ENCODE peak calls at places on chromosome 4, in nine cellular contexts. X is fibroblast of lung, L is lower lobe of right lung, W is endothelial cell of umbilical vein, S is cardiac muscle cell, Q is Peyer's patch, U is stomach, T is mammary epithelial cell, N is A673. P is an unnamed sample.

GRCh38 chr4:81081156-81081555 is 50.6 kb downstream of the BMP3 start:
- DNase-seq in X (no peak), L (no peak), W (no peak), S (no peak), Q (no peak), U (no peak), T (no peak), N (no peak), P (no peak)

GRCh38 chr4:137417676-137418075 is 114.6 kb downstream of the PCDH18 start:
- DNase-seq in X (peak), L (no peak), W (no peak), S (no peak), Q (no peak), U (no peak), T (no peak), N (no peak), P (no peak)

GRCh38 chr4:41994461-41994860 is 4.1 kb downstream of the SLC30A9 start:
- DNase-seq in X (no peak), L (no peak), W (no peak), S (no peak), Q (no peak), U (no peak), T (no peak), N (peak), P (no peak)

GRCh38 chr4:129429566-129430339 is 333.8 kb downstream of the C4orf33 start:
- DNase-seq in X (no peak), L (no peak), W (no peak), S (no peak), Q (no peak), U (no peak), T (peak), N (peak), P (peak)

GRCh38 chr4:6114181-6114580 is 86.2 kb downstream of the JAKMIP1 start:
- DNase-seq in X (no peak), L (no peak), W (no peak), S (no peak), Q (no peak), U (peak), T (no peak), N (no peak), P (no peak)

GRCh38 chr4:24519649-24520048 is 64.7 kb downstream of the DHX15 start:
- DNase-seq in X (no peak), L (no peak), W (peak), S (peak), Q (no peak), U (peak), T (no peak), N (no peak), P (no peak)

GRCh38 chr4:18366762-18367358 is 345.3 kb upstream of the LCORL start:
- DNase-seq in X (peak), L (no peak), W (peak), S (peak), Q (no peak), U (no peak), T (peak), N (peak), P (no peak)

GRCh38 chr4:70705146-70705855 is 16.5 kb upstream of the RUFY3 start:
- DNase-seq in X (peak), L (peak), W (peak), S (peak), Q (peak), U (peak), T (peak), N (peak), P (peak)

GRCh38 chr4:75673959-75674328 is 733 bp upstream of the G3BP2 start:
- DNase-seq in X (no peak), L (no peak), W (no peak), S (peak), Q (no peak), U (no peak), T (no peak), N (no peak), P (no peak)

GRCh38 chr4:7268941-7269340 is 76.6 kb downstream of the SORCS2 start:
- DNase-seq in X (no peak), L (no peak), W (no peak), S (no peak), Q (no peak), U (no peak), T (no peak), N (no peak), P (no peak)

GRCh38 chr4:142407569-142407968 is 438.5 kb downstream of the INPP4B start:
- DNase-seq in X (peak), L (no peak), W (no peak), S (no peak), Q (no peak), U (no peak), T (no peak), N (no peak), P (peak)

GRCh38 chr4:128310266-128310697 is 22.7 kb upstream of the PGRMC2 start:
- DNase-seq in X (peak), L (no peak), W (no peak), S (peak), Q (no peak), U (no peak), T (no peak), N (no peak), P (no peak)

GRCh38 chr4:128320656-128321055 is 33.0 kb upstream of the PGRMC2 start:
- DNase-seq in X (no peak), L (no peak), W (no peak), S (no peak), Q (no peak), U (no peak), T (no peak), N (no peak), P (no peak)

GRCh38 chr4:128311659-128312392 is 24.2 kb upstream of the PGRMC2 start:
- DNase-seq in X (no peak), L (no peak), W (no peak), S (no peak), Q (no peak), U (peak), T (peak), N (no peak), P (no peak)

GRCh38 chr4:128315756-128316520 is 28.3 kb upstream of the PGRMC2 start:
- DNase-seq in X (no peak), L (no peak), W (no peak), S (no peak), Q (no peak), U (no peak), T (peak), N (no peak), P (no peak)
- H3K27ac ChIP-seq in X (no peak), L (no peak), W (no peak), S (no peak), Q (no peak), U (no peak), T (peak), N (no peak), P (no peak)

DNA sequence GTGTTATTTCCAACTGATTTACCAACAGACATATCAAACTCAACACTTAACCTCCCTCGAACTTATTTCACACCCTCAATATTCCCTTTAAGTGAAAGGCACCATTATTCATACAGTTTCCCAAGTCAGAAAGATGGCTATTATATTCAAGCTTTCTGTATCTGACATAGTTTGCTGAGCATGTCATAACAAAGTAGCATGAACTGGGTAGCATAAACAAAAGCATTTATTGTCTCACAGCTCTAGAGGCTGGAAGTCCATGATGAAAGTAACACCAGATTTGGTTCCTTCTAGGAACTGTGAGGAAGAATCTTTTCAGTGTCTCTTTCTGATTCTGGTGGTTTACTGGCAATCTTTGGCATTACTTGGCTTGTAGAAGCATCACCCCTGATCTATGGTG is 1388.6 kb downstream of the TECRL start:
- DNase-seq in X (no peak), L (no peak), W (no peak), S (no peak), Q (no peak), U (no peak), T (no peak), N (no peak), P (no peak)
- TF ChIP-seq CTCF in X (no peak), L (no peak), W (no peak), S (no peak), Q (no peak), U (no peak), T (no peak), N (no peak), P (no peak)

DNA sequence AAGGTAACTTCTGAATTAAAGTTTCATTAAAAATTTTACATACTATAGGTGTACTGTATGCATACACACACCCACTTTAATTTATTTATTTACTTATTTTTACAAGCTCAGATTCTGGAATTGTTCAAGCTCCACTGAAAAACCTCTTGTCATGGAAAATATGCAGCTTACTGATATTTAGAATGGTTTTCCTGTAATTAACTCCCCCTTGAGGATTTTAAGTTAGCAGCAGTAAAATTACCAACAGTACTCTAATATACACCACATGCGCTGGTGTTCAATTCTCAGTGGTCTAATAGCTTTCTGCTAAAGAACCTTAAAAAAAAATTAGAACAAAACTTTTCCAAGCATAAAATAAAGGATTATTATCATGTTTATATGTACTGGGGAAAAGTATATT is 12.0 kb downstream of the MAB21L2 start:
- DNase-seq in X (peak), L (no peak), W (peak), S (no peak), Q (no peak), U (no peak), T (no peak), N (peak), P (no peak)
- H3K27ac ChIP-seq in X (no peak), L (no peak), W (no peak), S (no peak), Q (no peak), U (no peak), T (no peak), N (peak), P (no peak)

DNA sequence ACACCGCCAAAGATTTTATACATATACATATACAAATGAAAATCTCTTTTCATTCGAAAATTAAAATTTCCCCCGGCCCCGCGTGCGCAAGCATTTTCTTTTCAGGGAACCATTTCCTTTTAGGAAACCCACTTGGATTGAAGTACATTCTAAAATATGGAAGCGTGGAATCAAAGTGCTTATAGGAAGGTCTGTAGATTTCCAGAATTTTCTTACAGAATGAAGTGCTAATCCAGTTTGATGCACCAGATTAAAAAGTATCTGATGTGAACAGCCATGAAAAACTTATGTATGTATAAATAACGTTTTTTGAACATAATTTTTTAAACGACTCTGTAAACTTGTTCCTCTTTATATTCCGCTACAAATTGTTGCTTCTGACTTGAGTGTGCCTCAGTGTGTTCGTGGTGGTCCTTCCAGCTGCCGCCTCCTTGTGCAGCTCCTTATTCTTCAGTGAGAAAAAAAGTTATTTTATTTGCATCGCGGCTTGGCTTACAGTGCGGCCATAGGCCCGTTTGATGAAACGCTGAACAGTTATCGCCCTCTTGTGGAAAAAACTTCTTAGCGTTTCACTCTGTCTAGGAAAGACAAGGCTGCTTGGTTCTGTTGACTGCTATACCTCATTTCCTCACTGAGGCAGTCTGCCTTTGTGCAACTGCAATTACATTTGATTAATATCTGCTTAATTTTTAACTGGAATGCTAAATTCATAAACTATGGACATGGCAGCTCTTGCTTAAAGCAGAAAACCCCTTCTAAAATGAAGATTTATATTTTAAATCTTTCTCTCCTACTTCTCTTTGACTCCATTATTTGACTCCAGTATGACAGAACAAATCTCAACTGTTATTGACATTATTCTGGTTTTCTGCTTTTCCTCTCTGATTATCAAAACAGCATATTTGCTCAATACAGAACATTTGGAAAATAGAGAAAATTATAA is 4.7 kb upstream of the NKX6-1 start:
- DNase-seq in X (peak), L (no peak), W (peak), S (peak), Q (no peak), U (no peak), T (peak), N (peak), P (peak)
- TF ChIP-seq CTCF in X (peak), L (peak), W (peak), S (peak), Q (no peak), U (peak), T (peak), N (peak), P (peak)

DNA sequence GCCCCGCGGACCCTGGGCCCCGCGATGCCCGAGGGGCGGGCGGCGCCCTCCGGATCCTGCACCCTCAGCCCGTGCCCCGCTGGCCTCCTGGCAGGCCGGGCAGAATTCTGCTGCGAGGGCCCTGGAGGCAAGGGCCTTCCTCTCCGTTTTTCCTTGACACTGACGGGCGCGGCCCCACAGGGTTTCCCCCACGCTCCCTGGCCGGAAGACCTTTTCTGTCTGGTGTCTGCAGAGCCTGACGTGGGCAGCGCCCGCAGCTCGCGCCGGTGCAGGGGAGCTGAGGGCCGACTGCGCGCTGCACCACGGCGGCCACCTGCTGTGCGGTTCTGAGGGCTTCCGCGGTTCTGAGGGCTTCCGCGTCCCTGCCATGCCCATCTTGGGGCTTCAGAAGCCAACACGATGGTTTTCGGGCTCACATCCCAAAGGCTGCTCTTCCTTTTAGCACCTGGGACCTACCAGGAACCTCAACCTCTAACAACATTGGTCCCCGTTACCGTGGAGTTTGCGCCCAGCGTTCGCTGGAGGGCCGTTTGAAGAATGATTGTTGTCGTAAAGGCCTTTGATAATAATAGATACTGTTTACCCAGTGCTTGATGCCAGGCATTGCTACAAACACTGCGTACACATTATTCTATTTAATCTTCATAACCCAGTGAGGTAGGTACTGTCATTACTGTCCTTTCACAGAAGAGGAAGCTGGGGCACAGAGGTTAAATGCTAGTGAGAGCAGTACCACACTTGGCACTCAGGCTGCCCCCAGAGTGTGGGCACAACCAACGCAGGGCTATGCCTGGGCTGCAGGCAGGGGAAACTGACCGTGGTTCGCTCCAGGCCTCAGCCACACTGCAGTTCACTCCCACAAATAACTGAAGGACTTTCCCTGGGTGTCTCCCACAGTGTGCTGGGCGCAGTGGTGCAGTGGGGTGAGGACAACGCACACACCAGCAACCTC is 823 bp upstream of the ACSL1 start:
- DNase-seq in X (no peak), L (peak), W (peak), S (peak), Q (peak), U (peak), T (no peak), N (no peak), P (no peak)
- H3K27ac ChIP-seq in X (no peak), L (peak), W (no peak), S (no peak), Q (peak), U (peak), T (no peak), N (no peak), P (peak)

GRCh38 chr4:77021614-77022089 is 54.1 kb downstream of the CCNI start:
- DNase-seq in X (peak), L (no peak), W (no peak), S (peak), Q (no peak), U (peak), T (no peak), N (no peak), P (no peak)

GRCh38 chr4:77020017-77020416 is 55.8 kb downstream of the CCNI start:
- DNase-seq in X (no peak), L (no peak), W (no peak), S (no peak), Q (no peak), U (no peak), T (no peak), N (no peak), P (no peak)

GRCh38 chr4:77023920-77024319 is 51.9 kb downstream of the CCNI start:
- DNase-seq in X (peak), L (no peak), W (no peak), S (no peak), Q (no peak), U (peak), T (no peak), N (peak), P (no peak)

GRCh38 chr4:77025643-77026321 is 50.0 kb downstream of the CCNI start:
- DNase-seq in X (no peak), L (no peak), W (no peak), S (no peak), Q (no peak), U (no peak), T (peak), N (no peak), P (no peak)

GRCh38 chr4:77022581-77023133 is 53.1 kb downstream of the CCNI start:
- DNase-seq in X (no peak), L (no peak), W (peak), S (peak), Q (no peak), U (no peak), T (no peak), N (peak), P (no peak)
- TF ChIP-seq CTCF in X (no peak), L (no peak), W (peak), S (peak), Q (no peak), U (no peak), T (no peak), N (no peak), P (no peak)

GRCh38 chr4:138975225-138975624 is 40.4 kb upstream of the NOCT start:
- DNase-seq in X (no peak), L (no peak), W (no peak), S (no peak), Q (no peak), U (no peak), T (no peak), N (no peak), P (no peak)
- H3K27ac ChIP-seq in X (no peak), L (no peak), W (no peak), S (no peak), Q (no peak), U (no peak), T (no peak), N (no peak), P (no peak)

DNA sequence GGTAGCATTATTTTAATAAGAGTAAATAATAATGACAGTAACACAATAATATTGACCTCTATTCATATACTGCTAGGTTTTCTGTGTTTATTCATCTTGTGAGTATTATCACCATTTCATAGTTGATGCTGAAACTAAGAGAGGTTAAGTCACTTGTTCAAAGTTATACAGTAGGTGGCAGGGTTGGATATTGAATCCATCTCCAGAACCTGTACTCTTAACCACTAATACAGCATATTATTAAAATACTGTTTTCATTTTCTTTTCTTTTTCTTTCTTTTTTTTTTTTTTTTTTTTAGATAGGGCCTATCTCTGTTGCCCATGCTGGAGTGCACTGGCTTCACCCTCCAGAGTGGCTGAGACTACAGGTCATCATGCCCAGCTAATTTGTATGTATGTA is 7.1 kb upstream of the ELF2 start:
- DNase-seq in X (peak), L (no peak), W (peak), S (no peak), Q (no peak), U (no peak), T (no peak), N (peak), P (no peak)
- TF ChIP-seq CTCF in X (peak), L (no peak), W (no peak), S (peak), Q (no peak), U (no peak), T (peak), N (peak), P (peak)

GRCh38 chr4:104728380-104729122 is 233.9 kb upstream of the CXXC4 start:
- DNase-seq in X (peak), L (no peak), W (no peak), S (no peak), Q (no peak), U (no peak), T (peak), N (no peak), P (peak)
- H3K27ac ChIP-seq in X (no peak), L (no peak), W (no peak), S (no peak), Q (no peak), U (no peak), T (peak), N (no peak), P (no peak)

DNA sequence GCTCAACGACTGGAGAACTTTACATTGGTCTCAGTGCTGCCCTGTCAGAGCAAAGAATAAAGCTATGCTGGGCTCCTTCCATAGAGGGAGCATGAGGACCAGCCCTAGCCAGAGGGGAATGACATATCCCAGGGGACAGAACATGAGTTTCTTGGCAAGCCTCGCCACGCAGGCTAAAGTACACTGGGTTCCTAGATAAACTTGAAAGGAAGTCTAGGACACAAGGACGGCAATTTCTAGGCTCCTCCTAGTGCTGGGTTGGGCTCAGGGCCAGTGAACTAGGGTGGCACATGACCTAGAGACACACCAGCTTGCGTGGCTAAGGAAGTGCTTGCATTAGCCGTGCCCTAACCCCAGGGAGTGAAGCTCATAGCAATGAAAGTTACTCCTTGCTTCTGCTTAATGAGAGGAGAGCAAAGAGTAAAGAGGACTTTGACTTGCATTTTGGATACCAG is 141.0 kb downstream of the MAB21L2 start:
- DNase-seq in X (peak), L (peak), W (peak), S (peak), Q (peak), U (peak), T (peak), N (peak), P (peak)
- TF ChIP-seq CTCF in X (peak), L (peak), W (no peak), S (peak), Q (no peak), U (peak), T (peak), N (peak), P (no peak)